ENCODE peak calls at places on chromosomes 7 and 10, in seven cellular contexts. B, V, A, H, P, J and S are unnamed samples.

GRCh38 chr7:137439829-137440433 is 96.4 kb upstream of the PTN start:
- DNase-seq in B (no peak), V (no peak), A (peak), H (no peak), P (no peak), J (no peak), S (peak)

GRCh38 chr7:71459137-71459536 is 327.2 kb downstream of the GALNT17 start:
- DNase-seq in B (no peak), V (no peak), A (no peak), H (no peak), P (no peak), J (no peak), S (no peak)

GRCh38 chr10:66238343-66238742 is 687.5 kb upstream of the LRRTM3 start:
- DNase-seq in B (no peak), V (no peak), A (no peak), H (no peak), P (no peak), J (no peak), S (no peak)

GRCh38 chr10:125144693-125145623 is 15.4 kb downstream of the CTBP2 start:
- DNase-seq in B (peak), V (no peak), A (peak), H (peak), P (no peak), J (no peak), S (peak)

GRCh38 chr7:90660100-90660499 is 64.0 kb downstream of the CDK14 start:
- DNase-seq in B (no peak), V (no peak), A (no peak), H (no peak), P (no peak), J (no peak), S (no peak)

GRCh38 chr10:13912111-13912510 is 325.3 kb downstream of the PRPF18 start:
- DNase-seq in B (no peak), V (no peak), A (no peak), H (no peak), P (no peak), J (no peak), S (no peak)

GRCh38 chr7:28405662-28406061 is 6.7 kb upstream of the CREB5 start:
- DNase-seq in B (peak), V (no peak), A (no peak), H (peak), P (peak), J (no peak), S (no peak)

GRCh38 chr10:51718804-51719291 is 19.5 kb upstream of the CSTF2T start:
- DNase-seq in B (peak), V (no peak), A (peak), H (peak), P (peak), J (no peak), S (peak)

GRCh38 chr10:31340343-31340742 is 21.3 kb downstream of the ZEB1 start:
- DNase-seq in B (no peak), V (no peak), A (no peak), H (no peak), P (no peak), J (no peak), S (no peak)

GRCh38 chr10:71213127-71213616 is 802 bp downstream of the UNC5B start:
- DNase-seq in B (peak), V (peak), A (peak), H (peak), P (peak), J (no peak), S (peak)

GRCh38 chr7:143381427-143382125 is 431 bp downstream of the ZYX start:
- DNase-seq in B (peak), V (no peak), A (peak), H (peak), P (no peak), J (no peak), S (no peak)

GRCh38 chr10:34999532-34999931 is 90.6 kb downstream of the CUL2 start:
- DNase-seq in B (no peak), V (no peak), A (no peak), H (no peak), P (no peak), J (no peak), S (no peak)

GRCh38 chr7:21338728-21339164 is 89.1 kb upstream of the SP4 start:
- DNase-seq in B (no peak), V (no peak), A (no peak), H (no peak), P (no peak), J (no peak), S (no peak)

GRCh38 chr10:63670291-63670898 is 149.2 kb downstream of the REEP3 start:
- DNase-seq in B (no peak), V (no peak), A (peak), H (no peak), P (no peak), J (no peak), S (peak)

GRCh38 chr10:96276426-96276825 is 5.1 kb upstream of the BLNK start:
- DNase-seq in B (no peak), V (no peak), A (no peak), H (no peak), P (no peak), J (no peak), S (no peak)

GRCh38 chr10:70777063-70777875 is 7.9 kb downstream of the TBATA start:
- DNase-seq in B (no peak), V (no peak), A (peak), H (no peak), P (no peak), J (no peak), S (no peak)

GRCh38 chr10:113959383-113959760 is 84.3 kb upstream of the ADRB1 start:
- DNase-seq in B (no peak), V (no peak), A (no peak), H (peak), P (no peak), J (no peak), S (no peak)

GRCh38 chr10:129689681-129690080 is 222.6 kb downstream of the MGMT start:
- DNase-seq in B (no peak), V (no peak), A (no peak), H (no peak), P (no peak), J (no peak), S (no peak)

GRCh38 chr7:106243893-106244292 is 40.9 kb downstream of the NAMPT start:
- DNase-seq in B (no peak), V (no peak), A (no peak), H (peak), P (peak), J (no peak), S (peak)

GRCh38 chr10:90447836-90448235 is 410.0 kb downstream of the HTR7 start:
- DNase-seq in B (no peak), V (no peak), A (no peak), H (no peak), P (no peak), J (no peak), S (no peak)

GRCh38 chr7:909358-910329 is 33.3 kb downstream of the GET4 start:
- DNase-seq in B (peak), V (peak), A (no peak), H (peak), P (no peak), J (no peak), S (no peak)

GRCh38 chr10:12484945-12485805 is 135.8 kb downstream of the CAMK1D start:
- DNase-seq in B (no peak), V (no peak), A (peak), H (no peak), P (peak), J (peak), S (peak)

GRCh38 chr10:128083191-128083895 is 42.9 kb downstream of the MKI67 start:
- DNase-seq in B (no peak), V (no peak), A (peak), H (no peak), P (no peak), J (no peak), S (no peak)

GRCh38 chr7:55104707-55105433 is 86.1 kb downstream of the EGFR start:
- DNase-seq in B (no peak), V (no peak), A (no peak), H (no peak), P (no peak), J (no peak), S (no peak)

GRCh38 chr10:71837085-71837827 is 13.8 kb downstream of the PSAP start:
- DNase-seq in B (no peak), V (no peak), A (peak), H (no peak), P (peak), J (no peak), S (peak)

GRCh38 chr7:138565451-138566114 is 105.5 kb downstream of the TRIM24 start:
- DNase-seq in B (peak), V (no peak), A (peak), H (peak), P (peak), J (no peak), S (peak)

GRCh38 chr10:64444578-64444977 is 923.4 kb downstream of the REEP3 start:
- DNase-seq in B (no peak), V (no peak), A (no peak), H (no peak), P (no peak), J (no peak), S (no peak)

GRCh38 chr10:17616403-17617030 is 657 bp downstream of the HACD1 start:
- DNase-seq in B (peak), V (peak), A (peak), H (peak), P (peak), J (peak), S (peak)

GRCh38 chr10:28769147-28769604 is 91.9 kb downstream of the BAMBI start:
- DNase-seq in B (no peak), V (no peak), A (no peak), H (no peak), P (no peak), J (no peak), S (no peak)

GRCh38 chr7:516606-517456 is 2.8 kb downstream of the PDGFA start:
- DNase-seq in B (peak), V (peak), A (no peak), H (peak), P (peak), J (no peak), S (peak)

GRCh38 chr7:28581351-28581750 is 169.0 kb downstream of the CREB5 start:
- DNase-seq in B (no peak), V (no peak), A (no peak), H (no peak), P (no peak), J (no peak), S (no peak)

DNA sequence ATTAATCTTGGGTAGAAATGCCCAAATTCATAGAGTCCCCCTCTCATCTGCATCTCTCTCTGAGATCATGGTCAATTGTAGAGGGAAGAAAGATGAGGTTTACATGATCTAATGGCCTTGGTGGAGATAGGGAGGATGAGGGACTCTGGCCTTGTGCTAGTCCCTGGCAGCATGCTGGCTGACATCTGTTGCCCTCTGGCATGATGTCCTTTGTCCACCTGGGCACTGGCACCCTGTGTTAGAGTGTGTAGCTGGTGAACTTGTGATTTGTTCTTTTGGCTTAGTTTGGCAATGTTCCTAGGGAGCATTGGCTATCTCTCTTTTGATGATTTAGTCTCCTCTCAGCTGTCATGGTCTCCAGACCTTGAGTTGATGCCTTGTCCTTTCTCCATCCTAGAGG is 103.2 kb downstream of the DYNC1I1 start:
- DNase-seq in B (no peak), V (no peak), A (no peak), H (no peak), P (no peak), J (no peak), S (no peak)
- H2BK120ac ChIP-seq in B (no peak), V (no peak), A (no peak), H (no peak), P (no peak), J (no peak), S (no peak)

GRCh38 chr7:76231071-76231470 is 29.4 kb downstream of the SRRM3 start:
- DNase-seq in B (no peak), V (no peak), A (no peak), H (no peak), P (no peak), J (no peak), S (no peak)
- H2BK120ac ChIP-seq in B (no peak), V (no peak), A (no peak), H (no peak), P (no peak), J (peak), S (no peak)

DNA sequence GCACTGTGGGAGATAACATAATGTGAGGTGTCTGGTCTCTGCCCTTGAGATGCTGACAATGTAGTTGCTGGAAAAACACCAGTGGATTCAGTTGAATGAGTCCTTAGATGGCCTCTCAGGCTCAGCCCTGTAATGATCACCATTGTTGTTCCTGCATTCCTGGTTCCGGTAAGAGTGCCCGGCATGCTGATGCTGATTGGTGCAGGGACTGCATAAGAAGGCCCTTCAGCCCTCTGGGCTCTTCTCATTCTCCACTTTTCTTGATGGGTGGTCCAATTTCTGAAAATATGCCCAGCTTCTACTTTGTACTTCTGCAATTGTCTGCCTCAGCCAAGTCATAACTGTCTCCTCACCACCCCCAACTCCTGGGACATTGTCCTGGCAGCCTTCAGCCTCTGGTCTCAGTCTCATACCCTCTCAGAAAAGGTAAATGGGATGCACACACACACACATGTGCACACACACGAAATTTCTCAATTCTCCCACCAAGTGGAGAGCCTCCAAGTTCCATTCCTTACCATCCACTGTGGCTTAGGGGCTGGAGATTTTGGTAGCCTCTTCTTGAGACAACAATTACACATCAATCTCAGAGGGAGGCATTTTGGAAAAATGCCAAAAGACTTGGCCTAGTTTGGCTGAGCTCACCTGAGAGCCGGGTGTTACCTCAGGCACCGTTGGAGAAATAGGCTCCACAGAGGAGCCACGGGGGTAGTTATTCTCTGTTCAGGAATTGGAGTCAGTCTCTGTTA is 314.9 kb downstream of the RPS24 start:
- DNase-seq in B (no peak), V (no peak), A (peak), H (no peak), P (no peak), J (no peak), S (no peak)
- H2BK120ac ChIP-seq in B (no peak), V (no peak), A (no peak), H (no peak), P (no peak), J (no peak), S (no peak)

DNA sequence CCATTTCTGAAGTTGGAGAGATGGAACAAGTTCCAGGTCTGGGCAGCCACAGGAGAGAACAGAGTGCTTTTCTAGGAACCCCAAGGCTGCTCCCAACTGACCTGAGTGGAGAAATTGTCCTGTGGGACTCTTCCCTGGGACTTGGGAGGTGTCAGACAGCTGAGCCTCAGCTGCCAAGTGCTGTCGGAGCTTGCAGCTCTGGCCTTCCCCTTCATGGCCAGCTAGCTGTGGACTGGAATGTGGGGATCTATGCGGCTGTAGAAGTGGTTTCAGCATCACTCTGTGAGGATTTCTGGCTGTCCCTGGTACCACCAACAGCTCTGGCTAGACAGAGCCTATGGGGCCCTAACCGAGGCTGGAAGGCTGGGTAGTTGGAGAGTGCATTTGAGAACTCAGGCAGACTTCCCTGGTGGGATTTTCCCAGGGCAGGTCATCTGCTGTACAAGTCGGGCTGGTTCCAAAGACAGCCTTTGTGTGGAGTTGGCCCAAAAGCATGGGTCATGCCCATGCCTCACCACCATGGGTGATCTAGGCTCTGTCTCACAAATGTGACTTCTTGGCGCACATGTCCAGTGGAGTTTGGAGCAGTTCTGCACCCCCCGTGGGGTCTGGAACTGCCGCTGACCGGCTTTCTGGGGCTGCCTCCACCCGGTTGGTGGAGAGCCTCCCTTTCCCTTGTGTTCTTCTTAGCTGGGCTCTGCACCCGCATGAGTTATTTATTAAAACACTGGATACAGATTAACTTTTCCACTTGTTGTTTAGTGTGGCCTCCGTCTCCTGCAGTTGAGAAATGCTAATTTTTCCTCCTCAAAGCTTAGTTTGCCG is 10.9 kb downstream of the SUFU start:
- DNase-seq in B (no peak), V (no peak), A (no peak), H (no peak), P (no peak), J (no peak), S (no peak)
- H2BK120ac ChIP-seq in B (no peak), V (no peak), A (no peak), H (no peak), P (no peak), J (no peak), S (no peak)

GRCh38 chr7:99035723-99036530 is 108.0 kb downstream of the SMURF1 start:
- DNase-seq in B (no peak), V (no peak), A (no peak), H (no peak), P (no peak), J (no peak), S (no peak)
- H2BK120ac ChIP-seq in B (no peak), V (no peak), A (no peak), H (no peak), P (no peak), J (no peak), S (no peak)